ENCODE peak calls at places on chromosome 13, in eight cellular contexts. W is adrenal gland, F is Calu3, V is omental fat pad, B is EL, E is iPS-NIHi11, K is dermis blood vessel endothelial cell, O is amygdala. S is an unnamed sample.
A peak's percentile ranks its signal among the peaks of the same experiment; 100 is the strongest.

GRCh38 chr13:72757792-72758535 is 23.7 kb downstream of the DIS3 start:
- DNase-seq in V (no peak), K (no peak), E (no peak), F (no peak), W (no peak), B (peak; percentile 3), O (no peak), S (no peak)

GRCh38 chr13:28046981-28047380 is 53.4 kb downstream of the FLT3 start:
- DNase-seq in B (peak; percentile 71), F (no peak), E (no peak), O (no peak), W (no peak), V (no peak), K (no peak), S (no peak)

GRCh38 chr13:113855012-113855921 is 8.6 kb downstream of the GAS6 start:
- DNase-seq in V (no peak), W (peak; percentile 14), B (no peak), O (no peak), F (no peak), K (no peak), E (no peak), S (peak; percentile 74)

GRCh38 chr13:110471833-110472162 is 89.7 kb downstream of the RAB20 start:
- DNase-seq in O (peak; percentile 22), B (peak; percentile 27), W (peak; percentile 55), E (no peak), V (no peak), K (peak; percentile 63), F (no peak), S (peak; percentile 57)

GRCh38 chr13:44170731-44171130 is 202.9 kb upstream of the SERP2 start:
- DNase-seq in K (no peak), E (no peak), W (no peak), B (no peak), F (no peak), V (no peak), O (no peak), S (no peak)

GRCh38 chr13:23848019-23848418 is 41.2 kb downstream of the MIPEP start:
- DNase-seq in W (no peak), F (no peak), B (no peak), O (no peak), E (no peak), V (no peak), K (no peak), S (no peak)

GRCh38 chr13:18951412-18951811 is 230.2 kb downstream of the TUBA3C start:
- DNase-seq in E (peak; percentile 3), O (no peak), K (no peak), F (no peak), B (no peak), W (no peak), V (no peak), S (no peak)

GRCh38 chr13:113508531-113509254 is 18.2 kb upstream of the DCUN1D2 start:
- DNase-seq in F (no peak), W (no peak), V (no peak), O (no peak), B (no peak), K (no peak), E (no peak), S (no peak)

GRCh38 chr13:77980592-77980991 is 62.0 kb upstream of the EDNRB start:
- DNase-seq in V (no peak), B (peak; percentile 62), E (no peak), F (no peak), W (no peak), O (no peak), K (peak; percentile 83), S (no peak)

GRCh38 chr13:93411281-93411680 is 184.7 kb downstream of the GPC6 start:
- DNase-seq in B (no peak), K (no peak), W (no peak), E (no peak), O (no peak), F (no peak), V (no peak), S (no peak)

GRCh38 chr13:51396352-51396751 is 56.5 kb downstream of the INTS6 start:
- DNase-seq in W (no peak), E (no peak), O (no peak), V (no peak), K (no peak), F (no peak), B (no peak), S (no peak)

S was measured in colonic mucosa.